ENCODE peak calls at places on chromosomes 5 and 9, in nine cellular contexts. I is PC-3; W is aorta; L is cardiac muscle cell; Y is right lobe of liver; S is adipocyte; X is fibroblast of lung; T is adrenal gland; K is CD8-positive, alpha-beta memory T cell. P is an unnamed sample. For H3K4me1 and H3K27me3, the result is how much of the 10 kb centered on the place peaks cover.

GRCh38 chr5:16588434-16589214 is 28.2 kb downstream of the RETREG1 start:
- DNase-seq in S (no peak), Y (peak), K (no peak), L (no peak), X (no peak), W (no peak), T (no peak), I (peak), P (no peak)

GRCh38 chr5:123429993-123430392 is 6.8 kb upstream of the CEP120 start:
- DNase-seq in W (no peak), S (peak), Y (no peak), I (peak), T (no peak), L (peak), X (peak), K (no peak), P (no peak)

GRCh38 chr9:23563497-23563896 is 262.5 kb downstream of the ELAVL2 start:
- DNase-seq in L (no peak), T (no peak), K (no peak), Y (no peak), I (peak), S (peak), X (peak), W (no peak), P (no peak)

GRCh38 chr9:79280691-79281090 is 291.1 kb upstream of the TLE4 start:
- DNase-seq in K (no peak), S (no peak), I (no peak), T (no peak), Y (no peak), L (no peak), W (no peak), X (no peak), P (no peak)

GRCh38 chr5:177458912-177459350 is 12.3 kb downstream of the PRR7 start:
- DNase-seq in K (no peak), L (peak), I (peak), Y (no peak), S (no peak), T (no peak), X (peak), W (no peak), P (no peak)

GRCh38 chr9:121976751-121977150 is 116.4 kb downstream of the TTLL11 start:
- DNase-seq in L (peak), X (peak), T (no peak), K (no peak), W (no peak), S (no peak), I (no peak), Y (no peak), P (no peak)

GRCh38 chr9:13412323-13412722 is 132.8 kb upstream of the MPDZ start:
- DNase-seq in X (peak), S (peak), W (no peak), Y (no peak), K (no peak), I (no peak), L (peak), T (no peak), P (no peak)

GRCh38 chr5:68012429-68012828 is 203.1 kb upstream of the PIK3R1 start:
- DNase-seq in L (peak), W (no peak), S (no peak), X (peak), K (no peak), Y (no peak), I (no peak), T (no peak), P (no peak)

GRCh38 chr5:122500245-122501086 is 188.4 kb downstream of the SNCAIP start:
- DNase-seq in X (peak), L (peak), W (no peak), T (no peak), Y (no peak), K (no peak), I (peak), S (peak), P (no peak)

GRCh38 chr5:163760498-163760897 is 255.1 kb downstream of the MAT2B start:
- DNase-seq in Y (no peak), L (peak), W (no peak), T (no peak), K (no peak), X (peak), I (peak), S (peak), P (no peak)

GRCh38 chr5:29811914-29812679 is 1381.4 kb upstream of the CDH6 start:
- DNase-seq in L (no peak), I (peak), W (no peak), T (no peak), X (no peak), K (no peak), S (no peak), Y (no peak), P (no peak)

GRCh38 chr9:27558307-27558706 is 15.0 kb downstream of the C9orf72 start:
- DNase-seq in L (no peak), W (no peak), Y (no peak), T (no peak), S (no peak), K (no peak), I (no peak), X (no peak), P (no peak)

GRCh38 chr5:180869587-180869986 is 8.5 kb upstream of the ZFP62 start:
- DNase-seq in Y (no peak), W (no peak), L (no peak), I (peak), T (no peak), K (no peak), S (peak), X (no peak), P (no peak)

GRCh38 chr5:55600536-55601208 is 65.9 kb upstream of the PLPP1 start:
- DNase-seq in S (peak), K (peak), X (peak), L (peak), I (peak), Y (no peak), T (no peak), W (no peak), P (no peak)

GRCh38 chr9:127295005-127295404 is 30.4 kb downstream of the GARNL3 start:
- DNase-seq in X (no peak), S (no peak), K (no peak), Y (no peak), T (no peak), I (no peak), W (no peak), L (no peak), P (no peak)

GRCh38 chr5:80453372-80453771 is 34.5 kb upstream of the FAM151B start:
- DNase-seq in T (no peak), Y (no peak), X (no peak), K (no peak), L (no peak), I (no peak), S (no peak), W (no peak), P (no peak)

GRCh38 chr5:108259306-108259705 is 122.6 kb downstream of the FBXL17 start:
- DNase-seq in Y (no peak), I (no peak), L (peak), X (peak), S (peak), T (no peak), K (no peak), W (no peak), P (no peak)

GRCh38 chr5:132081458-132081857 is 7.9 kb downstream of the CSF2 start:
- DNase-seq in I (no peak), W (no peak), X (no peak), L (no peak), K (no peak), S (no peak), T (no peak), Y (no peak), P (no peak)

GRCh38 chr5:173236531-173237501 is 1.8 kb upstream of the NKX2-5 start:
- DNase-seq in I (no peak), Y (no peak), T (no peak), X (no peak), S (no peak), L (no peak), W (no peak), K (peak), P (no peak)

GRCh38 chr9:88018101-88018500 is 43.8 kb upstream of the CDK20 start:
- DNase-seq in T (no peak), K (no peak), W (no peak), I (no peak), X (peak), L (peak), Y (no peak), S (no peak), P (no peak)

GRCh38 chr9:131098391-131099087 is 2.2 kb downstream of the AIF1L start:
- DNase-seq in L (no peak), Y (no peak), K (no peak), W (no peak), T (no peak), I (no peak), X (no peak), S (no peak), P (no peak)

GRCh38 chr5:168204165-168204564 is 87.3 kb upstream of the WWC1 start:
- DNase-seq in W (no peak), I (no peak), L (no peak), X (no peak), T (no peak), S (no peak), K (no peak), Y (no peak), P (no peak)

GRCh38 chr9:31347082-31347617 is 1037.3 kb upstream of the ACO1 start:
- DNase-seq in K (peak), X (peak), I (no peak), W (no peak), S (peak), T (no peak), L (peak), Y (no peak), P (no peak)

GRCh38 chr5:43305948-43306563 is 7.2 kb downstream of the HMGCS1 start:
- DNase-seq in L (peak), S (peak), I (peak), K (peak), T (no peak), X (peak), W (no peak), Y (no peak), P (no peak)

GRCh38 chr5:177967221-177967887 is 28.7 kb downstream of the PROP1 start:
- DNase-seq in K (no peak), X (peak), Y (no peak), I (peak), L (no peak), T (no peak), W (no peak), S (no peak), P (no peak)

GRCh38 chr5:130164966-130165365 is 260.7 kb downstream of the CHSY3 start:
- DNase-seq in I (peak), T (peak), W (no peak), K (no peak), Y (no peak), X (peak), L (peak), S (peak), P (no peak)

GRCh38 chr9:101381118-101381517 is 3.7 kb downstream of the BAAT start:
- DNase-seq in W (no peak), L (no peak), I (no peak), T (no peak), S (no peak), K (no peak), X (no peak), Y (no peak), P (no peak)

GRCh38 chr5:135092476-135092875 is 58.4 kb upstream of the PITX1 start:
- DNase-seq in Y (no peak), S (no peak), I (no peak), X (no peak), T (no peak), K (no peak), W (no peak), L (no peak), P (peak)

GRCh38 chr5:176985516-176985915 is 21.1 kb downstream of the UIMC1 start:
- DNase-seq in X (no peak), S (no peak), I (no peak), T (no peak), Y (no peak), K (peak), L (no peak), W (no peak), P (no peak)

GRCh38 chr9:134297082-134297415 is 29.2 kb upstream of the RXRA start:
- DNase-seq in K (no peak), Y (no peak), X (no peak), L (no peak), S (no peak), T (no peak), W (peak), I (no peak), P (no peak)

GRCh38 chr5:168086104-168086610 is 205.3 kb upstream of the WWC1 start:
- DNase-seq in K (no peak), L (peak), X (peak), I (peak), T (no peak), Y (no peak), W (no peak), S (peak), P (no peak)

GRCh38 chr9:4890242-4890641 is 94.8 kb upstream of the JAK2 start:
- DNase-seq in S (no peak), X (no peak), K (no peak), T (no peak), L (no peak), W (no peak), Y (no peak), I (no peak), P (no peak)

GRCh38 chr9:87119328-87119881 is 172.1 kb upstream of the GAS1 start:
- DNase-seq in L (peak), I (peak), K (no peak), W (peak), X (peak), Y (peak), S (peak), T (peak), P (no peak)

GRCh38 chr5:65480306-65480865 is 1.3 kb downstream of the ADAMTS6 start:
- DNase-seq in S (peak), I (peak), X (peak), Y (peak), K (peak), L (peak), W (peak), T (peak), P (peak)

GRCh38 chr5:14263700-14264099 is 120.6 kb downstream of the TRIO start:
- DNase-seq in K (no peak), X (no peak), Y (no peak), L (no peak), W (no peak), I (no peak), T (no peak), S (no peak), P (no peak)

GRCh38 chr9:18824095-18824666 is 208.8 kb downstream of the SAXO1 start:
- DNase-seq in W (no peak), K (no peak), L (peak), T (no peak), S (peak), X (no peak), Y (no peak), I (peak), P (no peak)

GRCh38 chr9:89462817-89463216 is 35.1 kb downstream of the SEMA4D start:
- DNase-seq in L (no peak), T (no peak), W (no peak), K (no peak), I (no peak), S (no peak), Y (no peak), X (no peak), P (no peak)
- H3K4me3 ChIP-seq in L (no peak), T (no peak), W (no peak), K (no peak), I (no peak), S (no peak), Y (no peak), X (no peak), P (no peak)

GRCh38 chr5:36721664-36722063 is 115.3 kb downstream of the SLC1A3 start:
- DNase-seq in S (no peak), W (no peak), I (no peak), L (no peak), T (no peak), X (no peak), Y (no peak), K (no peak), P (no peak)
- H3K4me1 ChIP-seq in S (under half), W (under half), I (under half), L (under half), T (under half), X (under half), Y (under half), K (under half), P (under half)

DNA sequence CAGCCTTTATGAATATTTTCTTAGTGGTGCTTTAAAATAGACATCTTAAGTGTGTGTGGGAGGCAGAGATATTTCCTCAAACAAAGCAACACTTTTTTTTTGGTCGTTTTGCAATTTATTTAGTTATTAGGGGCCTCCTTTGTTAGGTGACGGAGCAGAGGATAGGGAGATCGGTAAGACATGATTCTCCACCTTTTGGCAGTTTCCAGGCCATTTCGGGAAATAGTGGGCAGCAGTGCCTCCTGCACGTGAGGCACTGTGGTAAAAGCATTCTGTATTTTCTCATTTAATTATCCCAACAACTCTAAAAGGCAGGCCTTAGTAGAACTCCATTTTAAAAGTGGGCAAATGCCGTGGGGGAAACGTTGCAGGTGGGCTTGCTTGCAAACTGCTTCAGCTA is 1.9 kb downstream of the OCLN start:
- DNase-seq in L (no peak), W (no peak), S (no peak), Y (no peak), X (no peak), T (no peak), K (no peak), I (no peak), P (no peak)
- H3K27me3 ChIP-seq in L (half or more), W (under half), S (under half), Y (under half), X (under half), T (under half), K (under half), I (under half), P (under half)

DNA sequence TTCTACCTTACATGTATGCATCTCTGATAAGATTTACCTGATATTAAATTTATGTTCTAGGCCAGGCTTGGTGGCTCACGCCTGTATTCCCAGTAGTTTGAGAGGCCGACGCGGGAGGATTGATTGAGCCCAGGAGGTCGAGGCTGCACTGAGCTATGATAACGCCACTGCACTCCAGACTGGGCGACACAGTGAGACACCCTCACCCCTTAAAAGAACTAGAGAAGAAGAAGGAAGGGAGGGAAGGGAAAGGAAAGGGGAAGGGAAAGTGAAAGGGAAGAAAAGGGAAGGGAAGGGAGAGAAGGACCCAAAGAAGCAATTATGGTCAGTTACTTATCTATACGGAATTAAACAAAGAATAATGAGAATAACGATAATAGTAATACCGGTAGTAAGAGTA is 1.2 kb upstream of the RFK start:
- DNase-seq in W (no peak), I (no peak), X (no peak), L (no peak), T (no peak), S (no peak), Y (no peak), K (no peak), P (no peak)
- H3K4me3 ChIP-seq in W (no peak), I (no peak), X (no peak), L (peak), T (peak), S (peak), Y (peak), K (no peak), P (peak)

GRCh38 chr5:139761501-139761900 is 34.1 kb upstream of the PSD2 start:
- DNase-seq in Y (no peak), W (no peak), S (no peak), I (no peak), T (no peak), X (no peak), K (no peak), L (no peak), P (no peak)

GRCh38 chr5:139762624-139763170 is 32.9 kb upstream of the PSD2 start:
- DNase-seq in Y (no peak), S (no peak), L (no peak), I (no peak), W (no peak), K (no peak), X (no peak), T (no peak), P (no peak)

GRCh38 chr5:139760066-139761056 is 35.2 kb upstream of the PSD2 start:
- DNase-seq in K (no peak), I (peak), L (no peak), W (no peak), X (peak), T (no peak), S (peak), Y (no peak), P (no peak)

GRCh38 chr5:139759219-139759721 is 36.3 kb upstream of the PSD2 start:
- DNase-seq in I (no peak), K (no peak), S (no peak), Y (no peak), T (peak), L (no peak), X (peak), W (no peak), P (no peak)

DNA sequence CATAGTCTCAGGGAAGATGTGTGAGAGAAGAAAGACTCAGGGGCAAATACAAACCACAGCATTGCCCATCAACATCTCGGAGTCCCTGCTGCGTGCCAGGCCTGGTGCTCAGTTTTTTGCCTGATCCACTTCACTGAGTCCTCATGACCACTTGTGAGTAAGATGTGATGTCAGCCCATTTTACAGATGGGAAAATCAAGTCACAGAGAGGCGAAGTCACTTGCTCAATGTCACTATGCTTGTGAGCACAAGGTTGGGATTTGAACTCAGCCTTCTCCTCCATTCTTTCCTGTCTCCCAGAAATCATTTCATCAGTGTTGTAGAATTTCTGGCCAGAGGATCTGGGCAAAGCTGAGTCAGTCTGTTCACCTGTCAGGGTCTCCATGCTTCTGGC is 34.6 kb upstream of the PSD2 start:
- DNase-seq in K (no peak), W (no peak), Y (no peak), I (no peak), L (no peak), S (no peak), X (no peak), T (no peak), P (no peak)
- H3K4me1 ChIP-seq in K (under half), W (under half), Y (under half), I (under half), L (under half), S (under half), X (under half), T (under half), P (under half)

GRCh38 chr5:35990524-35990923 is 666 bp downstream of the UGT3A1 start:
- DNase-seq in T (no peak), W (no peak), L (no peak), K (no peak), X (no peak), I (no peak), Y (peak), S (no peak), P (no peak)
- H3K27me3 ChIP-seq in T (under half), W (under half), L (under half), K (under half), X (under half), I (half or more), Y (under half), S (under half), P (under half)

P was measured in upper lobe of right lung.